ENCODE peak calls at places on chromosomes 5 and 9, in eight cellular contexts. H is fibroblast of lung; M is foreskin keratinocyte; X is HCT116; I is effector memory CD4-positive, alpha-beta T cell; E is GM23338; J is left ventricle myocardium inferior; Y is small intestine. S is an unnamed sample.

GRCh38 chr5:45454114-45454513 is 242.1 kb downstream of the HCN1 start:
- DNase-seq in H (peak; percentile 1), M (no peak), X (peak; percentile 34), I (no peak), E (peak; percentile 86), J (no peak), Y (peak; percentile 8), S (no peak)

GRCh38 chr9:95580812-95581761 is 64.3 kb upstream of the PTCH1 start:
- DNase-seq in H (no peak), M (no peak), X (no peak), I (no peak), E (no peak), J (no peak), Y (peak; percentile 52), S (no peak)

GRCh38 chr5:119583684-119584083 is 45.7 kb upstream of the FAM170A start:
- DNase-seq in H (peak; percentile 30), M (no peak), X (no peak), I (no peak), E (no peak), J (no peak), Y (no peak), S (no peak)

GRCh38 chr5:32261198-32261597 is 51.5 kb downstream of the MTMR12 start:
- DNase-seq in H (no peak), M (no peak), X (no peak), I (no peak), E (no peak), J (no peak), Y (no peak), S (no peak)

GRCh38 chr5:140632366-140633080 is 452 bp downstream of the CD14 start:
- DNase-seq in H (peak; percentile 65), M (no peak), X (no peak), I (peak; percentile 18), E (peak; percentile 23), J (peak; percentile 52), Y (peak; percentile 60), S (peak; percentile 33)

GRCh38 chr9:125649315-125649714 is 57.7 kb downstream of the MAPKAP1 start:
- DNase-seq in H (peak; percentile 92), M (peak; percentile 85), X (peak; percentile 74), I (no peak), E (no peak), J (no peak), Y (no peak), S (no peak)

GRCh38 chr5:145830594-145830993 is 4.5 kb downstream of the PRELID2 start:
- DNase-seq in H (peak; percentile 59), M (no peak), X (no peak), I (no peak), E (no peak), J (no peak), Y (no peak), S (no peak)

GRCh38 chr9:27460225-27461023 is 63.7 kb upstream of the IFNK start:
- DNase-seq in H (no peak), M (peak; percentile 78), X (no peak), I (no peak), E (no peak), J (no peak), Y (peak; percentile 67), S (no peak)

GRCh38 chr9:85425153-85425611 is 316.6 kb downstream of the AGTPBP1 start:
- DNase-seq in H (peak; percentile 39), M (no peak), X (peak; percentile 69), I (no peak), E (peak; percentile 95), J (peak; percentile 35), Y (peak; percentile 29), S (no peak)

GRCh38 chr9:36187414-36187813 is 3.3 kb upstream of the CLTA start:
- DNase-seq in H (peak; percentile 94), M (no peak), X (no peak), I (no peak), E (no peak), J (no peak), Y (no peak), S (no peak)

GRCh38 chr5:10654566-10654965 is 90.7 kb downstream of the ANKRD33B start:
- DNase-seq in H (no peak), M (no peak), X (no peak), I (no peak), E (no peak), J (no peak), Y (no peak), S (no peak)

GRCh38 chr5:54845567-54845941 is 139.8 kb downstream of the ESM1 start:
- DNase-seq in H (peak; percentile 74), M (no peak), X (no peak), I (no peak), E (no peak), J (no peak), Y (no peak), S (no peak)

GRCh38 chr9:128819716-128820664 is 1.7 kb downstream of the ENDOG start:
- DNase-seq in H (no peak), M (peak; percentile 17), X (no peak), I (no peak), E (no peak), J (peak; percentile 64), Y (peak; percentile 63), S (no peak)

GRCh38 chr5:138339464-138339863 is 1.4 kb downstream of the FAM53C start:
- DNase-seq in H (no peak), M (no peak), X (no peak), I (no peak), E (no peak), J (no peak), Y (no peak), S (no peak)

GRCh38 chr9:96651626-96652025 is 3.5 kb downstream of the PRXL2C start:
- DNase-seq in H (no peak), M (no peak), X (no peak), I (no peak), E (peak; percentile 12), J (no peak), Y (peak; percentile 33), S (no peak)

GRCh38 chr5:94793816-94794198 is 175.3 kb downstream of the SLF1 start:
- DNase-seq in H (peak; percentile 80), M (no peak), X (no peak), I (no peak), E (no peak), J (no peak), Y (no peak), S (no peak)

GRCh38 chr9:86733929-86734328 is 213.4 kb downstream of the GAS1 start:
- DNase-seq in H (no peak), M (no peak), X (no peak), I (no peak), E (no peak), J (peak; percentile 38), Y (no peak), S (no peak)

GRCh38 chr5:179819296-179820126 is 1.2 kb upstream of the SQSTM1 start:
- DNase-seq in H (peak; percentile 75), M (peak; percentile 36), X (no peak), I (peak; percentile 44), E (peak; percentile 73), J (peak; percentile 61), Y (peak; percentile 54), S (peak; percentile 46)

GRCh38 chr9:127015926-127016512 is 101.4 kb downstream of the RALGPS1 start:
- DNase-seq in H (no peak), M (no peak), X (no peak), I (no peak), E (no peak), J (no peak), Y (no peak), S (no peak)

DNA sequence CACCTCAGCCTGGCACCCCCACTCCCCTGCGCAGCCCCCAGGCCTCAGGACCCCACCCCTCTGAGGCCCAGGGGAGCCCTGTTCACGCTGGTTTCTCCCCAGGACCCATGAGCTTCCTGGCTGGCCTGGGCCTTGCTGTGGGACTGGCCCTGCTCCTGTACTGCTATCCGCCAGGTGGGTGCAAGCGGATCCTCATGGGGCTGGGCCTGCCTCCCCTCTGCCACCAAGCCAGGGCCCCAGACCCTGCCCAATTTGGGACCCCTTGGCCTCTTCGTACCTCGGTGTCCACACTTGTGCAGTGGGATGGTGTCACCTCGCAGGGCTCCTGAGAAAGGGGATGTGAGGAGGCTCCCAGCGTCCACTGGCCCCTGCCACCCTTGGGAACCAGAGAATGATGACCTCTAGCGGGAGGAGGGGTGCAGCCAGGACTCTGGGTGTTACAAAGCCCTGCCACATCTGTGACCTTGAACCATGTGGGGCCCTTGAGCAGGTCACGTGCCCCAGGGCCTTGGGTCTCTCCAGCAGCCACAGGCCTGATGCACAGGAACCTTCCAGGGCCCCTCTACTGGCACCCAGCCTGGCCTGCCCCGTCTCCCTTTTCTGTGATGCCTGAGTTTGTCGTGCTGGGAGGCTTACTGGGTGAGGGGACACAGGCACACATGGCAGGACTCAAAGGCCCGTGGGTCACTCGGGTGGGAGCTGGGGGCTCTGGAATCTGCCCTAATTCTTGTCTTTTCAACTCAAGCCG is 16.3 kb downstream of the CARD19 start:
- DNase-seq in H (no peak), M (no peak), X (no peak), I (no peak), E (no peak), J (peak; percentile 19), Y (no peak), S (no peak)
- H3K4me1 ChIP-seq in H (peaks cover 3% of the 10 kb centered on the region), M (no peaks in the 10 kb centered on the region), X (peaks cover 22% of the 10 kb centered on the region), I (peaks cover 24% of the 10 kb centered on the region), E (peaks cover 10% of the 10 kb centered on the region), J (peaks cover 20% of the 10 kb centered on the region), Y (no peaks in the 10 kb centered on the region), S (peaks cover 23% of the 10 kb centered on the region)

GRCh38 chr5:80187691-80188090 is 68.2 kb downstream of the SERINC5 start:
- DNase-seq in H (no peak), M (no peak), X (no peak), I (no peak), E (no peak), J (no peak), Y (no peak), S (no peak)

GRCh38 chr5:80189201-80189600 is 66.6 kb downstream of the SERINC5 start:
- DNase-seq in H (no peak), M (no peak), X (no peak), I (no peak), E (peak; percentile 34), J (no peak), Y (no peak), S (no peak)

GRCh38 chr5:80186634-80187033 is 69.2 kb downstream of the SERINC5 start:
- DNase-seq in H (no peak), M (peak; percentile 26), X (no peak), I (no peak), E (no peak), J (no peak), Y (peak; percentile 48), S (no peak)

GRCh38 chr5:80185095-80185494 is 70.8 kb downstream of the SERINC5 start:
- DNase-seq in H (no peak), M (no peak), X (no peak), I (no peak), E (no peak), J (no peak), Y (no peak), S (no peak)

GRCh38 chr5:80187274-80187673 is 68.6 kb downstream of the SERINC5 start:
- DNase-seq in H (no peak), M (no peak), X (no peak), I (no peak), E (no peak), J (no peak), Y (no peak), S (no peak)
- H3K4me1 ChIP-seq in H (no peaks in the 10 kb centered on the region), M (peaks cover 4% of the 10 kb centered on the region), X (peaks cover 57% of the 10 kb centered on the region), I (peaks cover 65% of the 10 kb centered on the region), E (peaks cover 61% of the 10 kb centered on the region), J (peaks cover 57% of the 10 kb centered on the region), Y (peaks cover 11% of the 10 kb centered on the region), S (peaks cover 97% of the 10 kb centered on the region)

GRCh38 chr9:134336174-134336705 is 10.0 kb downstream of the RXRA start:
- DNase-seq in H (no peak), M (no peak), X (no peak), I (no peak), E (no peak), J (no peak), Y (peak; percentile 78), S (no peak)
- H3K4me1 ChIP-seq in H (no peaks in the 10 kb centered on the region), M (no peaks in the 10 kb centered on the region), X (peaks cover 33% of the 10 kb centered on the region), I (no peaks in the 10 kb centered on the region), E (no peaks in the 10 kb centered on the region), J (peaks cover 100% of the 10 kb centered on the region), Y (peaks cover 35% of the 10 kb centered on the region), S (no peaks in the 10 kb centered on the region)

GRCh38 chr5:147408980-147409379 is 100.9 kb downstream of the DPYSL3 start:
- DNase-seq in H (no peak), M (no peak), X (no peak), I (no peak), E (no peak), J (no peak), Y (no peak), S (no peak)
- H3K4me1 ChIP-seq in H (peaks cover 15% of the 10 kb centered on the region), M (peaks cover 3% of the 10 kb centered on the region), X (peaks cover 13% of the 10 kb centered on the region), I (no peaks in the 10 kb centered on the region), E (no peaks in the 10 kb centered on the region), J (peaks cover 56% of the 10 kb centered on the region), Y (no peaks in the 10 kb centered on the region), S (no peaks in the 10 kb centered on the region)

S was measured in CD8-positive, alpha-beta T cell.